ENCODE peak calls at places on chromosomes 13 and 19, in six cellular contexts. K is psoas muscle; M is neural progenitor cell; B is stomach; N is keratinocyte; E is effector memory CD4-positive, alpha-beta T cell. H is an unnamed sample. For H3K9me3, the result is how much of the 10 kb centered on the place peaks cover.

GRCh38 chr19:46739290-46739771 is 6.5 kb upstream of the FKRP start:
- DNase-seq in K (peak), M (no peak), B (no peak), N (no peak), E (no peak), H (no peak)

GRCh38 chr19:50896591-50897190 is 14.5 kb downstream of the KLK4 start:
- DNase-seq in K (no peak), M (no peak), B (no peak), N (peak), E (no peak), H (no peak)

GRCh38 chr13:80341771-80342271 is 895 bp upstream of the SPRY2 start:
- DNase-seq in K (peak), M (peak), B (no peak), N (no peak), E (no peak), H (no peak)

GRCh38 chr19:56097306-56097705 is 23.8 kb downstream of the ZNF787 start:
- DNase-seq in K (no peak), M (no peak), B (no peak), N (no peak), E (no peak), H (no peak)

GRCh38 chr19:58009666-58010301 is 7.2 kb upstream of the ZNF606 start:
- DNase-seq in K (peak), M (peak), B (peak), N (peak), E (peak), H (no peak)

GRCh38 chr13:69300131-69300530 is 807.5 kb upstream of the ATXN8OS start:
- DNase-seq in K (no peak), M (no peak), B (no peak), N (no peak), E (no peak), H (no peak)

GRCh38 chr13:27131202-27131623 is 40.4 kb downstream of the USP12 start:
- DNase-seq in K (no peak), M (no peak), B (no peak), N (peak), E (peak), H (peak)

GRCh38 chr13:87622921-87623320 is 48.2 kb upstream of the SLITRK5 start:
- DNase-seq in K (no peak), M (no peak), B (no peak), N (no peak), E (no peak), H (no peak)

GRCh38 chr13:71831716-71832115 is 35.3 kb downstream of the DACH1 start:
- DNase-seq in K (no peak), M (peak), B (no peak), N (no peak), E (no peak), H (no peak)

GRCh38 chr13:42752731-42753130 is 28.7 kb upstream of the FAM216B start:
- DNase-seq in K (no peak), M (no peak), B (no peak), N (no peak), E (no peak), H (no peak)

GRCh38 chr13:39789451-39789850 is 134.0 kb downstream of the COG6 start:
- DNase-seq in K (no peak), M (no peak), B (no peak), N (peak), E (no peak), H (no peak)

GRCh38 chr19:48731452-48731851 is 9.0 kb downstream of the RASIP1 start:
- DNase-seq in K (no peak), M (no peak), B (no peak), N (no peak), E (no peak), H (no peak)

GRCh38 chr19:40080289-40080688 is 10.5 kb downstream of the ZNF780A start:
- DNase-seq in K (no peak), M (no peak), B (no peak), N (no peak), E (no peak), H (no peak)
- H3K9me3 ChIP-seq in K (under half), M (under half), B (under half), N (under half), E (under half), H (under half)

DNA sequence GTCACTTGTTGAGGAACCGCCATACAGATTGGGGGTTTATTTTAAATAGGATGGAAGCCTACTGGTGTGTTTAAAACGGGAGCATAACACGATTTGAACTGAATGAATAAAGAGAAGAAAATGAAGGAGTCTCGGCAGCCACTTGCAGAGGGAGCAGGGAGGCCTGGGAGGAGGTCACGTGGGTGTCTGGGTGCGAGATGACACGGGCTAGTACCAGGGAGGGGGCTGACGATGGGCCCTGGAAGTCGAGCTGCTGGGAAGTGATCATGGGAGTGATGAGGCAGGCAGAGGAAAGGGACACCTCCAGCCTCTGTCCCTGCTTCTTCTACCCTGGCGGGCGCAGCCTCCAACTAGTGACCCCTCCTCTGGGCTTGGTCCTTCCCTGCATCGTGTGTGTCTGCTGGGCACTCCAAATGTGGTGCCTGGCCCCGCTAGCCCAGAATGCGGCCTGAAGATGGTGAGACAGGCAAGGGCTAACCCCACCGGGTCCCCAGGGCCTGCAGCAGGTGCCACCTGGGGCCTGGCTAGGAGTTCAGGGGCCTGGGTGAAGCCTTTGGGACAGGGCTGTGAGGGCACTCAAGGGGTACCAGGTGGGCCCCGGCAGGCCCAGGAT is 35.5 kb downstream of the CRTC1 start:
- DNase-seq in K (no peak), M (no peak), B (no peak), N (no peak), E (no peak), H (no peak)
- H3K9me3 ChIP-seq in K (under half), M (under half), B (under half), N (under half), E (under half), H (under half)

GRCh38 chr19:23305555-23305954 is 55.4 kb upstream of the ZNF724 start:
- DNase-seq in K (no peak), M (no peak), B (no peak), N (no peak), E (no peak), H (no peak)
- H3K9me3 ChIP-seq in K (under half), M (under half), B (under half), N (under half), E (under half), H (under half)

GRCh38 chr19:23771761-23772667 is 13.3 kb upstream of the ZNF681 start:
- DNase-seq in K (no peak), M (no peak), B (no peak), N (no peak), E (no peak), H (no peak)

GRCh38 chr19:23770672-23771250 is 12.1 kb upstream of the ZNF681 start:
- DNase-seq in K (no peak), M (no peak), B (no peak), N (no peak), E (no peak), H (no peak)

GRCh38 chr19:23771348-23771747 is 12.7 kb upstream of the ZNF681 start:
- DNase-seq in K (no peak), M (no peak), B (no peak), N (no peak), E (no peak), H (no peak)

GRCh38 chr19:23774156-23774971 is 15.7 kb upstream of the ZNF681 start:
- DNase-seq in K (no peak), M (no peak), B (no peak), N (no peak), E (no peak), H (no peak)

GRCh38 chr19:23772668-23773063 is 14.0 kb upstream of the ZNF681 start:
- DNase-seq in K (no peak), M (no peak), B (no peak), N (no peak), E (no peak), H (no peak)
- H3K9me3 ChIP-seq in K (under half), M (under half), B (under half), N (under half), E (under half), H (under half)

DNA sequence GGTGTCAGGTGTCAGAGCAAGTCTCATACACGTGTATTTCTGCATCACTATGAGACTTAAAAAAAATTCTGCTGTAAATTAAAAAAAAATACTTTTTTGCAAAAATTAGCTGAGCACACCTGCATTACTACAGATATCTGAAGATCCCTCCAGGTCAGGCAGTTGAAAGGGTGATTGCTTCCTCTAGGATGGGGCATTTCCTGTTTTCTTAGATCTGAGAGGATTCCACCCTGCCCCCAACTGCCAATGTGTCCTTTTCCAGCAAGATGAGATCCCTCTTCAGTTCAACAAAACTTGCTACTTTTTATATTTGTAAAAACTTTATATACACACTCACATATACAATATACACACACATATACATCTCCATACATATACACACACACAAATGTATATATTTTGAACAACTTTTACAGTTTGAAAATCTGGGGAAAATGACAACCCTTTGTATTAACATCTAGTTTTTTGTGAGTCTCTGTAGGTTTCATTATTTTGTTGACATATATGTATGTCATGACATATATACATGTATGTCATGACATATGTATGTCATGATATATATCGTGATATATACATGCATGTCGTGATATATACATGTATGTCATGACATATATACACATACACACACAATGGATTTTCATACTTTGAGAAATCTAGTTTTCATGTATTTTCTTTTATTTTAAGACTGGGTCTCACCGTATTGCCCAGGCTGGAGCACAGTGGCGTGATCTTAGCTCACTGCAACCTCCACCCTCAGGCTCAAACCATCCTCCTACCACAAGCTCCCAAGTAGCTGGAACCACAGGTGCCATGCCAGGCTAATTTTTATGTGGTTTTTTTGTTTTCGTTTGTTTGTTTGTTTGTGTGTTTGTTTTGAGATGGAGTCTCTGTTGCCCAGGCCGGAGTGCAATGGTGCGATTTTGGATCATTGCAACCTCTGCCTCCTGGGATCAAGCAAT is 17.8 kb downstream of the ZNF813 start:
- DNase-seq in K (no peak), M (no peak), B (no peak), N (no peak), E (no peak), H (no peak)
- H3K9me3 ChIP-seq in K (under half), M (under half), B (half or more), N (under half), E (under half), H (under half)

DNA sequence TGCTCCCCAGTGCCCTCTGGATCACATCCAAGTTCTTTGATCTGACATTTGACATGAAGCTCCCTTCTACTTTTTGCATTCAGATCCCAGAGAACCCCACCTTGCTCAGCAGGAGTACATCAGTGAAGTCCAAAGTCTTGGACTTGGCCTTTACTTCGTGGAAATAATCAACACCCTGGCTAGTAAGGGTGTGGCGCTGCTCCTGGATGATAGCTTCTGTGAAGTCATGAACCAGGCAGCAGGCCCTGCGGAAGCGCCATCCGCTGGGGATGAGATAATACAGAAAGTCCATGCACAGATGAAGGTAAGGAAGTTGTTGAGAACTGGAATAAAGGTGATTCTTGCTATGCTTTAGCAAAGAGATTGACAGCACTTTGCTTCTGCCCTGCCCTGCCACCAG is 43.2 kb downstream of the OR10H4 start:
- DNase-seq in K (no peak), M (no peak), B (no peak), N (no peak), E (no peak), H (no peak)
- H3K9me3 ChIP-seq in K (under half), M (under half), B (under half), N (under half), E (under half), H (under half)

DNA sequence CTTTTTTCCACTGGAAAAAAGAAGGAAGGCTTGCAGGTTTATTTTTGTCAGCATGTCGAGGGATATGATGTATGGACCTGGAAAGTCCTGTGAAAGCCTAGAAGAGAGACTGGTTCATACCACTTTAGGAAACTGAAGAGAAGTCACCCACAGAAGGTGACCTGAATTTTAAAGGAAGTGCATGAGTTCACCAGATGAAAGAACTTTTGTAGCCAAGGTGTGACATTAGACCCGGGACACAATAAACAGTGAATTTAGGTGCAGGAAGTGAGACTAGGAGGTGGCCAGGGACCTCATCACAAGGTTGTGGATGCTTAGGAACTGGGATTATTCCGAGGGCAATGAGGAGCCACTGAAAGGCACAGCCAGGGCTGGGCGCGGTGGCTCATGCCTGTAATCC is 79.1 kb downstream of the ZNF429 start:
- DNase-seq in K (no peak), M (no peak), B (no peak), N (no peak), E (no peak), H (no peak)
- H3K9me3 ChIP-seq in K (under half), M (under half), B (under half), N (under half), E (under half), H (under half)